ENCODE peak calls at places on chromosomes 2 and 18, in eight cellular contexts. One of them, this sample, is unnamed.

GRCh38 chr18:25164837-25165791 is 186.9 kb downstream of the ZNF521 start:
- DNase-seq in GDM1: peak
- DNase-seq in stimulated activated naive B cell treated with anti-CD40 and anti-IgM and Interleukin-4, amounts not matched to agents 10 μg/mL and 1 μg/mL and 100 μg/mL, for 72 hours: no peak
- DNase-seq in uterus: no peak
- DNase-seq in IMR-90: peak
- DNase-seq in activated naive CD8-positive, alpha-beta T cell treated with anti-CD3 and anti-CD28 coated beads for 36 hours: no peak
- DNase-seq in activated T-cell treated with anti-CD3 and anti-CD28 coated beads for 4 hours: no peak
- DNase-seq in HEK293T: peak
- DNase-seq in this sample: peak

GRCh38 chr18:24076950-24077349 is 61.9 kb upstream of the CABYR start:
- DNase-seq in uterus: no peak
- DNase-seq in stimulated activated naive B cell treated with anti-CD40 and anti-IgM and Interleukin-4, amounts not matched to agents 10 μg/mL and 1 μg/mL and 100 μg/mL, for 72 hours: no peak
- DNase-seq in activated naive CD8-positive, alpha-beta T cell treated with anti-CD3 and anti-CD28 coated beads for 36 hours: no peak
- DNase-seq in IMR-90: no peak
- DNase-seq in GDM1: no peak
- DNase-seq in activated T-cell treated with anti-CD3 and anti-CD28 coated beads for 4 hours: no peak
- DNase-seq in HEK293T: no peak
- DNase-seq in this sample: no peak

GRCh38 chr2:9673914-9674481 is 43.2 kb upstream of the YWHAQ start:
- DNase-seq in stimulated activated naive B cell treated with anti-CD40 and anti-IgM and Interleukin-4, amounts not matched to agents 10 μg/mL and 1 μg/mL and 100 μg/mL, for 72 hours: no peak
- DNase-seq in uterus: no peak
- DNase-seq in activated T-cell treated with anti-CD3 and anti-CD28 coated beads for 4 hours: no peak
- DNase-seq in IMR-90: peak
- DNase-seq in HEK293T: no peak
- DNase-seq in GDM1: no peak
- DNase-seq in activated naive CD8-positive, alpha-beta T cell treated with anti-CD3 and anti-CD28 coated beads for 36 hours: no peak
- DNase-seq in this sample: no peak

GRCh38 chr2:173568054-173568453 is 213.4 kb downstream of the CDCA7 start:
- DNase-seq in activated naive CD8-positive, alpha-beta T cell treated with anti-CD3 and anti-CD28 coated beads for 36 hours: no peak
- DNase-seq in GDM1: no peak
- DNase-seq in IMR-90: no peak
- DNase-seq in uterus: no peak
- DNase-seq in activated T-cell treated with anti-CD3 and anti-CD28 coated beads for 4 hours: no peak
- DNase-seq in stimulated activated naive B cell treated with anti-CD40 and anti-IgM and Interleukin-4, amounts not matched to agents 10 μg/mL and 1 μg/mL and 100 μg/mL, for 72 hours: no peak
- DNase-seq in HEK293T: peak
- DNase-seq in this sample: no peak

GRCh38 chr2:121044412-121044811 is 240.6 kb downstream of the TFCP2L1 start:
- DNase-seq in activated T-cell treated with anti-CD3 and anti-CD28 coated beads for 4 hours: no peak
- DNase-seq in HEK293T: no peak
- DNase-seq in stimulated activated naive B cell treated with anti-CD40 and anti-IgM and Interleukin-4, amounts not matched to agents 10 μg/mL and 1 μg/mL and 100 μg/mL, for 72 hours: no peak
- DNase-seq in uterus: no peak
- DNase-seq in GDM1: no peak
- DNase-seq in IMR-90: no peak
- DNase-seq in activated naive CD8-positive, alpha-beta T cell treated with anti-CD3 and anti-CD28 coated beads for 36 hours: no peak
- DNase-seq in this sample: no peak

GRCh38 chr2:117406443-117406842 is 408.0 kb upstream of the DDX18 start:
- DNase-seq in GDM1: no peak
- DNase-seq in IMR-90: no peak
- DNase-seq in HEK293T: no peak
- DNase-seq in stimulated activated naive B cell treated with anti-CD40 and anti-IgM and Interleukin-4, amounts not matched to agents 10 μg/mL and 1 μg/mL and 100 μg/mL, for 72 hours: no peak
- DNase-seq in activated T-cell treated with anti-CD3 and anti-CD28 coated beads for 4 hours: no peak
- DNase-seq in uterus: no peak
- DNase-seq in activated naive CD8-positive, alpha-beta T cell treated with anti-CD3 and anti-CD28 coated beads for 36 hours: no peak
- DNase-seq in this sample: no peak

GRCh38 chr2:186486651-186487647 is 889 bp downstream of the ZC3H15 start:
- DNase-seq in IMR-90: peak
- DNase-seq in uterus: no peak
- DNase-seq in activated T-cell treated with anti-CD3 and anti-CD28 coated beads for 4 hours: no peak
- DNase-seq in HEK293T: no peak
- DNase-seq in GDM1: no peak
- DNase-seq in stimulated activated naive B cell treated with anti-CD40 and anti-IgM and Interleukin-4, amounts not matched to agents 10 μg/mL and 1 μg/mL and 100 μg/mL, for 72 hours: no peak
- DNase-seq in activated naive CD8-positive, alpha-beta T cell treated with anti-CD3 and anti-CD28 coated beads for 36 hours: no peak
- DNase-seq in this sample: peak

GRCh38 chr2:5985551-5986229 is 293.5 kb downstream of the SOX11 start:
- DNase-seq in stimulated activated naive B cell treated with anti-CD40 and anti-IgM and Interleukin-4, amounts not matched to agents 10 μg/mL and 1 μg/mL and 100 μg/mL, for 72 hours: no peak
- DNase-seq in activated T-cell treated with anti-CD3 and anti-CD28 coated beads for 4 hours: no peak
- DNase-seq in GDM1: no peak
- DNase-seq in uterus: no peak
- DNase-seq in activated naive CD8-positive, alpha-beta T cell treated with anti-CD3 and anti-CD28 coated beads for 36 hours: no peak
- DNase-seq in IMR-90: no peak
- DNase-seq in HEK293T: no peak
- DNase-seq in this sample: no peak

GRCh38 chr2:47602996-47603395 is 179.9 kb upstream of the MSH6 start:
- DNase-seq in IMR-90: peak
- DNase-seq in activated T-cell treated with anti-CD3 and anti-CD28 coated beads for 4 hours: no peak
- DNase-seq in uterus: no peak
- DNase-seq in HEK293T: no peak
- DNase-seq in GDM1: no peak
- DNase-seq in stimulated activated naive B cell treated with anti-CD40 and anti-IgM and Interleukin-4, amounts not matched to agents 10 μg/mL and 1 μg/mL and 100 μg/mL, for 72 hours: no peak
- DNase-seq in activated naive CD8-positive, alpha-beta T cell treated with anti-CD3 and anti-CD28 coated beads for 36 hours: no peak
- DNase-seq in this sample: no peak

GRCh38 chr2:96408631-96409542 is 73.3 kb downstream of the NCAPH start:
- DNase-seq in stimulated activated naive B cell treated with anti-CD40 and anti-IgM and Interleukin-4, amounts not matched to agents 10 μg/mL and 1 μg/mL and 100 μg/mL, for 72 hours: no peak
- DNase-seq in uterus: peak
- DNase-seq in HEK293T: no peak
- DNase-seq in GDM1: no peak
- DNase-seq in activated naive CD8-positive, alpha-beta T cell treated with anti-CD3 and anti-CD28 coated beads for 36 hours: no peak
- DNase-seq in activated T-cell treated with anti-CD3 and anti-CD28 coated beads for 4 hours: no peak
- DNase-seq in IMR-90: peak
- DNase-seq in this sample: peak

GRCh38 chr2:109382946-109383345 is 230.8 kb downstream of the SEPTIN10 start:
- DNase-seq in HEK293T: no peak
- DNase-seq in activated T-cell treated with anti-CD3 and anti-CD28 coated beads for 4 hours: no peak
- DNase-seq in activated naive CD8-positive, alpha-beta T cell treated with anti-CD3 and anti-CD28 coated beads for 36 hours: no peak
- DNase-seq in stimulated activated naive B cell treated with anti-CD40 and anti-IgM and Interleukin-4, amounts not matched to agents 10 μg/mL and 1 μg/mL and 100 μg/mL, for 72 hours: no peak
- DNase-seq in uterus: peak
- DNase-seq in IMR-90: peak
- DNase-seq in GDM1: no peak
- DNase-seq in this sample: peak

GRCh38 chr18:23133860-23134779 is 1.2 kb upstream of the CABLES1 start:
- DNase-seq in activated naive CD8-positive, alpha-beta T cell treated with anti-CD3 and anti-CD28 coated beads for 36 hours: peak
- DNase-seq in IMR-90: no peak
- DNase-seq in GDM1: no peak
- DNase-seq in uterus: no peak
- DNase-seq in activated T-cell treated with anti-CD3 and anti-CD28 coated beads for 4 hours: peak
- DNase-seq in HEK293T: peak
- DNase-seq in stimulated activated naive B cell treated with anti-CD40 and anti-IgM and Interleukin-4, amounts not matched to agents 10 μg/mL and 1 μg/mL and 100 μg/mL, for 72 hours: peak
- DNase-seq in this sample: no peak

GRCh38 chr2:148640767-148641166 is 3.8 kb upstream of the EPC2 start:
- DNase-seq in uterus: no peak
- DNase-seq in GDM1: no peak
- DNase-seq in activated T-cell treated with anti-CD3 and anti-CD28 coated beads for 4 hours: no peak
- DNase-seq in HEK293T: no peak
- DNase-seq in stimulated activated naive B cell treated with anti-CD40 and anti-IgM and Interleukin-4, amounts not matched to agents 10 μg/mL and 1 μg/mL and 100 μg/mL, for 72 hours: no peak
- DNase-seq in activated naive CD8-positive, alpha-beta T cell treated with anti-CD3 and anti-CD28 coated beads for 36 hours: no peak
- DNase-seq in IMR-90: peak
- DNase-seq in this sample: no peak

GRCh38 chr2:216658702-216659231 is 25.5 kb downstream of the IGFBP2 start:
- DNase-seq in GDM1: no peak
- DNase-seq in activated naive CD8-positive, alpha-beta T cell treated with anti-CD3 and anti-CD28 coated beads for 36 hours: no peak
- DNase-seq in HEK293T: no peak
- DNase-seq in stimulated activated naive B cell treated with anti-CD40 and anti-IgM and Interleukin-4, amounts not matched to agents 10 μg/mL and 1 μg/mL and 100 μg/mL, for 72 hours: no peak
- DNase-seq in IMR-90: no peak
- DNase-seq in uterus: no peak
- DNase-seq in activated T-cell treated with anti-CD3 and anti-CD28 coated beads for 4 hours: no peak
- DNase-seq in this sample: no peak

GRCh38 chr2:88626171-88627054 is 851 bp downstream of the EIF2AK3 start:
- DNase-seq in GDM1: no peak
- DNase-seq in stimulated activated naive B cell treated with anti-CD40 and anti-IgM and Interleukin-4, amounts not matched to agents 10 μg/mL and 1 μg/mL and 100 μg/mL, for 72 hours: peak
- DNase-seq in IMR-90: no peak
- DNase-seq in activated naive CD8-positive, alpha-beta T cell treated with anti-CD3 and anti-CD28 coated beads for 36 hours: peak
- DNase-seq in activated T-cell treated with anti-CD3 and anti-CD28 coated beads for 4 hours: peak
- DNase-seq in uterus: peak
- DNase-seq in HEK293T: peak
- DNase-seq in this sample: no peak

GRCh38 chr2:165621086-165621560 is 151.6 kb downstream of the CSRNP3 start:
- DNase-seq in uterus: no peak
- DNase-seq in HEK293T: no peak
- DNase-seq in IMR-90: no peak
- DNase-seq in GDM1: no peak
- DNase-seq in activated naive CD8-positive, alpha-beta T cell treated with anti-CD3 and anti-CD28 coated beads for 36 hours: no peak
- DNase-seq in stimulated activated naive B cell treated with anti-CD40 and anti-IgM and Interleukin-4, amounts not matched to agents 10 μg/mL and 1 μg/mL and 100 μg/mL, for 72 hours: no peak
- DNase-seq in activated T-cell treated with anti-CD3 and anti-CD28 coated beads for 4 hours: no peak
- DNase-seq in this sample: peak

GRCh38 chr2:150013011-150013410 is 425.4 kb upstream of the MMADHC start:
- DNase-seq in uterus: no peak
- DNase-seq in stimulated activated naive B cell treated with anti-CD40 and anti-IgM and Interleukin-4, amounts not matched to agents 10 μg/mL and 1 μg/mL and 100 μg/mL, for 72 hours: no peak
- DNase-seq in IMR-90: peak
- DNase-seq in activated naive CD8-positive, alpha-beta T cell treated with anti-CD3 and anti-CD28 coated beads for 36 hours: no peak
- DNase-seq in activated T-cell treated with anti-CD3 and anti-CD28 coated beads for 4 hours: no peak
- DNase-seq in GDM1: no peak
- DNase-seq in HEK293T: no peak
- DNase-seq in this sample: no peak

GRCh38 chr18:39523281-39523680 is 1957.7 kb upstream of the CELF4 start:
- DNase-seq in activated naive CD8-positive, alpha-beta T cell treated with anti-CD3 and anti-CD28 coated beads for 36 hours: no peak
- DNase-seq in activated T-cell treated with anti-CD3 and anti-CD28 coated beads for 4 hours: no peak
- DNase-seq in stimulated activated naive B cell treated with anti-CD40 and anti-IgM and Interleukin-4, amounts not matched to agents 10 μg/mL and 1 μg/mL and 100 μg/mL, for 72 hours: no peak
- DNase-seq in GDM1: no peak
- DNase-seq in IMR-90: peak
- DNase-seq in HEK293T: no peak
- DNase-seq in uterus: no peak
- DNase-seq in this sample: peak

GRCh38 chr2:29063056-29063455 is 11.3 kb downstream of the PCARE start:
- DNase-seq in activated naive CD8-positive, alpha-beta T cell treated with anti-CD3 and anti-CD28 coated beads for 36 hours: no peak
- DNase-seq in IMR-90: no peak
- DNase-seq in uterus: no peak
- DNase-seq in GDM1: no peak
- DNase-seq in activated T-cell treated with anti-CD3 and anti-CD28 coated beads for 4 hours: no peak
- DNase-seq in HEK293T: no peak
- DNase-seq in stimulated activated naive B cell treated with anti-CD40 and anti-IgM and Interleukin-4, amounts not matched to agents 10 μg/mL and 1 μg/mL and 100 μg/mL, for 72 hours: no peak
- DNase-seq in this sample: no peak

GRCh38 chr2:118847447-118848172 is at the start of gene EN1:
- DNase-seq in GDM1: no peak
- DNase-seq in HEK293T: peak
- DNase-seq in uterus: no peak
- DNase-seq in IMR-90: peak
- DNase-seq in activated T-cell treated with anti-CD3 and anti-CD28 coated beads for 4 hours: no peak
- DNase-seq in stimulated activated naive B cell treated with anti-CD40 and anti-IgM and Interleukin-4, amounts not matched to agents 10 μg/mL and 1 μg/mL and 100 μg/mL, for 72 hours: no peak
- DNase-seq in activated naive CD8-positive, alpha-beta T cell treated with anti-CD3 and anti-CD28 coated beads for 36 hours: no peak
- DNase-seq in this sample: peak

GRCh38 chr2:176653856-176654443 is 384.7 kb downstream of the MTX2 start:
- DNase-seq in GDM1: no peak
- DNase-seq in activated naive CD8-positive, alpha-beta T cell treated with anti-CD3 and anti-CD28 coated beads for 36 hours: peak
- DNase-seq in stimulated activated naive B cell treated with anti-CD40 and anti-IgM and Interleukin-4, amounts not matched to agents 10 μg/mL and 1 μg/mL and 100 μg/mL, for 72 hours: peak
- DNase-seq in HEK293T: peak
- DNase-seq in activated T-cell treated with anti-CD3 and anti-CD28 coated beads for 4 hours: no peak
- DNase-seq in IMR-90: peak
- DNase-seq in uterus: peak
- DNase-seq in this sample: peak

GRCh38 chr18:70998490-70998889 is 709.6 kb downstream of the SOCS6 start:
- DNase-seq in stimulated activated naive B cell treated with anti-CD40 and anti-IgM and Interleukin-4, amounts not matched to agents 10 μg/mL and 1 μg/mL and 100 μg/mL, for 72 hours: no peak
- DNase-seq in activated naive CD8-positive, alpha-beta T cell treated with anti-CD3 and anti-CD28 coated beads for 36 hours: no peak
- DNase-seq in uterus: no peak
- DNase-seq in IMR-90: no peak
- DNase-seq in HEK293T: peak
- DNase-seq in activated T-cell treated with anti-CD3 and anti-CD28 coated beads for 4 hours: no peak
- DNase-seq in GDM1: no peak
- DNase-seq in this sample: no peak

GRCh38 chr2:170262343-170262742 is 84.4 kb downstream of the MYO3B start:
- DNase-seq in IMR-90: no peak
- DNase-seq in activated naive CD8-positive, alpha-beta T cell treated with anti-CD3 and anti-CD28 coated beads for 36 hours: no peak
- DNase-seq in GDM1: no peak
- DNase-seq in uterus: no peak
- DNase-seq in activated T-cell treated with anti-CD3 and anti-CD28 coated beads for 4 hours: no peak
- DNase-seq in HEK293T: no peak
- DNase-seq in stimulated activated naive B cell treated with anti-CD40 and anti-IgM and Interleukin-4, amounts not matched to agents 10 μg/mL and 1 μg/mL and 100 μg/mL, for 72 hours: no peak
- DNase-seq in this sample: no peak

GRCh38 chr2:51219468-51219867 is 187.5 kb upstream of the NRXN1 start:
- DNase-seq in activated naive CD8-positive, alpha-beta T cell treated with anti-CD3 and anti-CD28 coated beads for 36 hours: no peak
- DNase-seq in uterus: no peak
- DNase-seq in activated T-cell treated with anti-CD3 and anti-CD28 coated beads for 4 hours: no peak
- DNase-seq in stimulated activated naive B cell treated with anti-CD40 and anti-IgM and Interleukin-4, amounts not matched to agents 10 μg/mL and 1 μg/mL and 100 μg/mL, for 72 hours: no peak
- DNase-seq in HEK293T: no peak
- DNase-seq in IMR-90: peak
- DNase-seq in GDM1: no peak
- DNase-seq in this sample: peak

GRCh38 chr2:212709287-212709686 is 170.7 kb upstream of the ERBB4 start:
- DNase-seq in stimulated activated naive B cell treated with anti-CD40 and anti-IgM and Interleukin-4, amounts not matched to agents 10 μg/mL and 1 μg/mL and 100 μg/mL, for 72 hours: no peak
- DNase-seq in HEK293T: no peak
- DNase-seq in activated naive CD8-positive, alpha-beta T cell treated with anti-CD3 and anti-CD28 coated beads for 36 hours: no peak
- DNase-seq in GDM1: no peak
- DNase-seq in activated T-cell treated with anti-CD3 and anti-CD28 coated beads for 4 hours: no peak
- DNase-seq in IMR-90: peak
- DNase-seq in uterus: no peak
- DNase-seq in this sample: peak

GRCh38 chr2:147945660-147946059 is 74.9 kb downstream of the ORC4 start:
- DNase-seq in uterus: no peak
- DNase-seq in activated T-cell treated with anti-CD3 and anti-CD28 coated beads for 4 hours: no peak
- DNase-seq in HEK293T: no peak
- DNase-seq in activated naive CD8-positive, alpha-beta T cell treated with anti-CD3 and anti-CD28 coated beads for 36 hours: no peak
- DNase-seq in IMR-90: peak
- DNase-seq in GDM1: no peak
- DNase-seq in stimulated activated naive B cell treated with anti-CD40 and anti-IgM and Interleukin-4, amounts not matched to agents 10 μg/mL and 1 μg/mL and 100 μg/mL, for 72 hours: no peak
- DNase-seq in this sample: no peak

This sample was measured in astrocyte.